ENCODE peak calls at places on chromosomes 13 and 19, in seven cellular contexts. One of them, this sample, is unnamed.

GRCh38 chr13:73335226-73335625 is 276.4 kb downstream of the KLF5 start:
- DNase-seq in SK-N-SH: no peak
- DNase-seq in endothelial cell of umbilical vein: peak; percentile 57
- DNase-seq in mammary epithelial cell: peak; percentile 95
- DNase-seq in PC-3: peak; percentile 90
- DNase-seq in MM.1S: no peak
- DNase-seq in neural progenitor cell: no peak
- DNase-seq in this sample: peak; percentile 55

GRCh38 chr13:75785130-75785529 is 149.0 kb downstream of the LMO7 start:
- DNase-seq in SK-N-SH: no peak
- DNase-seq in endothelial cell of umbilical vein: no peak
- DNase-seq in mammary epithelial cell: no peak
- DNase-seq in PC-3: no peak
- DNase-seq in MM.1S: no peak
- DNase-seq in neural progenitor cell: no peak
- DNase-seq in this sample: no peak

GRCh38 chr19:7125221-7125620 is 55.7 kb downstream of the ZNF557 start:
- DNase-seq in SK-N-SH: no peak
- DNase-seq in endothelial cell of umbilical vein: no peak
- DNase-seq in mammary epithelial cell: no peak
- DNase-seq in PC-3: no peak
- DNase-seq in MM.1S: no peak
- DNase-seq in neural progenitor cell: no peak
- DNase-seq in this sample: no peak

GRCh38 chr13:92833071-92833470 is 393.5 kb upstream of the GPC6 start:
- DNase-seq in SK-N-SH: no peak
- DNase-seq in endothelial cell of umbilical vein: no peak
- DNase-seq in mammary epithelial cell: no peak
- DNase-seq in PC-3: peak; percentile 10
- DNase-seq in MM.1S: no peak
- DNase-seq in neural progenitor cell: no peak
- DNase-seq in this sample: no peak

GRCh38 chr19:3505598-3506383 is at the start of gene FZR1:
- DNase-seq in SK-N-SH: peak; percentile 100
- DNase-seq in endothelial cell of umbilical vein: peak; percentile 98
- DNase-seq in mammary epithelial cell: peak; percentile 98
- DNase-seq in PC-3: peak; percentile 96
- DNase-seq in MM.1S: peak; percentile 100
- DNase-seq in neural progenitor cell: peak; percentile 99
- DNase-seq in this sample: peak; percentile 86

GRCh38 chr19:35773020-35773809 is 2.1 kb upstream of the ARHGAP33 start:
- DNase-seq in SK-N-SH: no peak
- DNase-seq in endothelial cell of umbilical vein: no peak
- DNase-seq in mammary epithelial cell: peak; percentile 51
- DNase-seq in PC-3: no peak
- DNase-seq in MM.1S: no peak
- DNase-seq in neural progenitor cell: no peak
- DNase-seq in this sample: no peak

GRCh38 chr19:23758187-23759074 is at the start of gene ZNF681:
- DNase-seq in SK-N-SH: peak; percentile 85
- DNase-seq in endothelial cell of umbilical vein: peak; percentile 18
- DNase-seq in mammary epithelial cell: peak; percentile 85
- DNase-seq in PC-3: peak; percentile 90
- DNase-seq in MM.1S: peak; percentile 73
- DNase-seq in neural progenitor cell: peak; percentile 93
- DNase-seq in this sample: no peak

GRCh38 chr13:38542601-38543000 is 144.3 kb upstream of the FREM2 start:
- DNase-seq in SK-N-SH: no peak
- DNase-seq in endothelial cell of umbilical vein: no peak
- DNase-seq in mammary epithelial cell: peak; percentile 63
- DNase-seq in PC-3: peak; percentile 62
- DNase-seq in MM.1S: no peak
- DNase-seq in neural progenitor cell: no peak
- DNase-seq in this sample: no peak

GRCh38 chr19:29528946-29529645 is 3.3 kb downstream of the VSTM2B start:
- DNase-seq in SK-N-SH: no peak
- DNase-seq in endothelial cell of umbilical vein: no peak
- DNase-seq in mammary epithelial cell: peak; percentile 2
- DNase-seq in PC-3: no peak
- DNase-seq in MM.1S: no peak
- DNase-seq in neural progenitor cell: peak; percentile 48
- DNase-seq in this sample: no peak

GRCh38 chr19:30669329-30670010 is 297.3 kb downstream of the ZNF536 start:
- DNase-seq in SK-N-SH: peak; percentile 83
- DNase-seq in endothelial cell of umbilical vein: peak; percentile 29
- DNase-seq in mammary epithelial cell: peak; percentile 62
- DNase-seq in PC-3: peak; percentile 39
- DNase-seq in MM.1S: peak; percentile 48
- DNase-seq in neural progenitor cell: peak; percentile 80
- DNase-seq in this sample: no peak

GRCh38 chr13:91740811-91741210 is 342.4 kb downstream of the GPC5 start:
- DNase-seq in SK-N-SH: no peak
- DNase-seq in endothelial cell of umbilical vein: no peak
- DNase-seq in mammary epithelial cell: no peak
- DNase-seq in PC-3: no peak
- DNase-seq in MM.1S: no peak
- DNase-seq in neural progenitor cell: peak; percentile 54
- DNase-seq in this sample: no peak

GRCh38 chr19:38569368-38569983 is 48.3 kb downstream of the MAP4K1 start:
- DNase-seq in SK-N-SH: no peak
- DNase-seq in endothelial cell of umbilical vein: no peak
- DNase-seq in mammary epithelial cell: no peak
- DNase-seq in PC-3: no peak
- DNase-seq in MM.1S: no peak
- DNase-seq in neural progenitor cell: no peak
- DNase-seq in this sample: no peak

GRCh38 chr19:46634045-46634655 is 1.9 kb downstream of the GNG8 start:
- DNase-seq in SK-N-SH: peak; percentile 90
- DNase-seq in endothelial cell of umbilical vein: peak; percentile 75
- DNase-seq in mammary epithelial cell: peak; percentile 85
- DNase-seq in PC-3: peak; percentile 84
- DNase-seq in MM.1S: peak; percentile 89
- DNase-seq in neural progenitor cell: peak; percentile 95
- DNase-seq in this sample: no peak

GRCh38 chr13:98925949-98926348 is 51.9 kb downstream of the DOCK9 start:
- DNase-seq in SK-N-SH: no peak
- DNase-seq in endothelial cell of umbilical vein: no peak
- DNase-seq in mammary epithelial cell: no peak
- DNase-seq in PC-3: no peak
- DNase-seq in MM.1S: no peak
- DNase-seq in neural progenitor cell: no peak
- DNase-seq in this sample: no peak

GRCh38 chr13:62205273-62205672 is 789.6 kb upstream of the PCDH20 start:
- DNase-seq in SK-N-SH: no peak
- DNase-seq in endothelial cell of umbilical vein: no peak
- DNase-seq in mammary epithelial cell: no peak
- DNase-seq in PC-3: no peak
- DNase-seq in MM.1S: no peak
- DNase-seq in neural progenitor cell: no peak
- DNase-seq in this sample: no peak

GRCh38 chr19:8505680-8506401 is 3.4 kb upstream of the PRAM1 start:
- DNase-seq in SK-N-SH: peak; percentile 98
- DNase-seq in endothelial cell of umbilical vein: peak; percentile 68
- DNase-seq in mammary epithelial cell: peak; percentile 52
- DNase-seq in PC-3: peak; percentile 87
- DNase-seq in MM.1S: peak; percentile 55
- DNase-seq in neural progenitor cell: peak; percentile 92
- DNase-seq in this sample: no peak

GRCh38 chr19:27779953-27780352 is 1433.0 kb downstream of the UQCRFS1 start:
- DNase-seq in SK-N-SH: no peak
- DNase-seq in endothelial cell of umbilical vein: no peak
- DNase-seq in mammary epithelial cell: no peak
- DNase-seq in PC-3: no peak
- DNase-seq in MM.1S: no peak
- DNase-seq in neural progenitor cell: no peak
- DNase-seq in this sample: no peak

GRCh38 chr13:100887729-100888151 is 213.1 kb upstream of the TMTC4 start:
- DNase-seq in SK-N-SH: no peak
- DNase-seq in endothelial cell of umbilical vein: peak; percentile 86
- DNase-seq in mammary epithelial cell: no peak
- DNase-seq in PC-3: peak; percentile 52
- DNase-seq in MM.1S: no peak
- DNase-seq in neural progenitor cell: no peak
- DNase-seq in this sample: peak; percentile 1

GRCh38 chr19:3543150-3544053 is 4.4 kb downstream of the TEKTIP1 start:
- DNase-seq in SK-N-SH: no peak
- DNase-seq in endothelial cell of umbilical vein: no peak
- DNase-seq in mammary epithelial cell: no peak
- DNase-seq in PC-3: no peak
- DNase-seq in MM.1S: no peak
- DNase-seq in neural progenitor cell: no peak
- DNase-seq in this sample: no peak

GRCh38 chr13:66501187-66501586 is 728.9 kb downstream of the PCDH9 start:
- DNase-seq in SK-N-SH: no peak
- DNase-seq in endothelial cell of umbilical vein: no peak
- DNase-seq in mammary epithelial cell: peak; percentile 4
- DNase-seq in PC-3: peak; percentile 44
- DNase-seq in MM.1S: no peak
- DNase-seq in neural progenitor cell: no peak
- DNase-seq in this sample: no peak

GRCh38 chr19:13164370-13165090 is 14.3 kb downstream of the IER2 start:
- DNase-seq in SK-N-SH: peak; percentile 84
- DNase-seq in endothelial cell of umbilical vein: peak; percentile 89
- DNase-seq in mammary epithelial cell: peak; percentile 75
- DNase-seq in PC-3: peak; percentile 75
- DNase-seq in MM.1S: no peak
- DNase-seq in neural progenitor cell: peak; percentile 92
- DNase-seq in this sample: no peak

GRCh38 chr13:110004814-110005213 is 218.4 kb upstream of the IRS2 start:
- DNase-seq in SK-N-SH: no peak
- DNase-seq in endothelial cell of umbilical vein: no peak
- DNase-seq in mammary epithelial cell: no peak
- DNase-seq in PC-3: no peak
- DNase-seq in MM.1S: no peak
- DNase-seq in neural progenitor cell: no peak
- DNase-seq in this sample: no peak

GRCh38 chr19:33628921-33629825 is 7.4 kb downstream of the CHST8 start:
- DNase-seq in SK-N-SH: no peak
- DNase-seq in endothelial cell of umbilical vein: no peak
- DNase-seq in mammary epithelial cell: no peak
- DNase-seq in PC-3: no peak
- DNase-seq in MM.1S: no peak
- DNase-seq in neural progenitor cell: no peak
- DNase-seq in this sample: no peak

GRCh38 chr19:752652-753517 is 2.0 kb downstream of the MISP start:
- DNase-seq in SK-N-SH: no peak
- DNase-seq in endothelial cell of umbilical vein: no peak
- DNase-seq in mammary epithelial cell: peak; percentile 70
- DNase-seq in PC-3: peak; percentile 94
- DNase-seq in MM.1S: no peak
- DNase-seq in neural progenitor cell: no peak
- DNase-seq in this sample: no peak

GRCh38 chr13:72151241-72151640 is 284.2 kb upstream of the DACH1 start:
- DNase-seq in SK-N-SH: no peak
- DNase-seq in endothelial cell of umbilical vein: no peak
- DNase-seq in mammary epithelial cell: peak; percentile 51
- DNase-seq in PC-3: peak; percentile 24
- DNase-seq in MM.1S: no peak
- DNase-seq in neural progenitor cell: no peak
- DNase-seq in this sample: peak; percentile 20

GRCh38 chr13:110340812-110341444 is 33.8 kb downstream of the COL4A2 start:
- DNase-seq in SK-N-SH: no peak
- DNase-seq in endothelial cell of umbilical vein: peak; percentile 80
- DNase-seq in mammary epithelial cell: peak; percentile 53
- DNase-seq in PC-3: no peak
- DNase-seq in MM.1S: no peak
- DNase-seq in neural progenitor cell: no peak
- DNase-seq in this sample: no peak

GRCh38 chr13:33015791-33016323 is 366 bp upstream of the KL start:
- DNase-seq in SK-N-SH: no peak
- DNase-seq in endothelial cell of umbilical vein: no peak
- DNase-seq in mammary epithelial cell: no peak
- DNase-seq in PC-3: no peak
- DNase-seq in MM.1S: no peak
- DNase-seq in neural progenitor cell: peak; percentile 45
- DNase-seq in this sample: no peak
- H3K4me3 ChIP-seq in SK-N-SH: no peak overlapping the region
- H3K4me3 ChIP-seq in endothelial cell of umbilical vein: peak overlapping the region; percentile 8
- H3K4me3 ChIP-seq in mammary epithelial cell: no peak overlapping the region
- H3K4me3 ChIP-seq in PC-3: peak overlapping the region; percentile 47
- H3K4me3 ChIP-seq in MM.1S: no peak overlapping the region
- H3K4me3 ChIP-seq in neural progenitor cell: peak overlapping the region; percentile 39
- H3K4me3 ChIP-seq in this sample: no peak overlapping the region

GRCh38 chr19:57720878-57721277 is 6.5 kb downstream of the ZNF671 start:
- DNase-seq in SK-N-SH: no peak
- DNase-seq in endothelial cell of umbilical vein: no peak
- DNase-seq in mammary epithelial cell: no peak
- DNase-seq in PC-3: no peak
- DNase-seq in MM.1S: no peak
- DNase-seq in neural progenitor cell: no peak
- DNase-seq in this sample: no peak
- H3K36me3 ChIP-seq in SK-N-SH: peaks cover 17% of the 10 kb centered on the region
- H3K36me3 ChIP-seq in endothelial cell of umbilical vein: peaks cover 22% of the 10 kb centered on the region
- H3K36me3 ChIP-seq in mammary epithelial cell: peaks cover 15% of the 10 kb centered on the region
- H3K36me3 ChIP-seq in PC-3: peaks cover 51% of the 10 kb centered on the region
- H3K36me3 ChIP-seq in MM.1S: peaks cover 9% of the 10 kb centered on the region
- H3K36me3 ChIP-seq in neural progenitor cell: peaks cover 8% of the 10 kb centered on the region
- H3K36me3 ChIP-seq in this sample: peaks cover 26% of the 10 kb centered on the region

GRCh38 chr13:24252136-24252535 is 57.2 kb upstream of the C1QTNF9 start:
- DNase-seq in SK-N-SH: no peak
- DNase-seq in endothelial cell of umbilical vein: no peak
- DNase-seq in mammary epithelial cell: no peak
- DNase-seq in PC-3: no peak
- DNase-seq in MM.1S: no peak
- DNase-seq in neural progenitor cell: no peak
- DNase-seq in this sample: no peak

GRCh38 chr13:24253520-24254150 is 55.7 kb upstream of the C1QTNF9 start:
- DNase-seq in SK-N-SH: no peak
- DNase-seq in endothelial cell of umbilical vein: no peak
- DNase-seq in mammary epithelial cell: no peak
- DNase-seq in PC-3: no peak
- DNase-seq in MM.1S: no peak
- DNase-seq in neural progenitor cell: no peak
- DNase-seq in this sample: no peak

GRCh38 chr13:24251525-24251924 is 57.9 kb upstream of the C1QTNF9 start:
- DNase-seq in SK-N-SH: no peak
- DNase-seq in endothelial cell of umbilical vein: no peak
- DNase-seq in mammary epithelial cell: no peak
- DNase-seq in PC-3: no peak
- DNase-seq in MM.1S: no peak
- DNase-seq in neural progenitor cell: no peak
- DNase-seq in this sample: no peak

GRCh38 chr13:24249586-24249985 is 59.8 kb upstream of the C1QTNF9 start:
- DNase-seq in SK-N-SH: no peak
- DNase-seq in endothelial cell of umbilical vein: no peak
- DNase-seq in mammary epithelial cell: no peak
- DNase-seq in PC-3: no peak
- DNase-seq in MM.1S: no peak
- DNase-seq in neural progenitor cell: no peak
- DNase-seq in this sample: no peak

GRCh38 chr13:24254151-24254810 is 55.1 kb upstream of the C1QTNF9 start:
- DNase-seq in SK-N-SH: no peak
- DNase-seq in endothelial cell of umbilical vein: no peak
- DNase-seq in mammary epithelial cell: no peak
- DNase-seq in PC-3: no peak
- DNase-seq in MM.1S: no peak
- DNase-seq in neural progenitor cell: no peak
- DNase-seq in this sample: no peak
- H3K9ac ChIP-seq in SK-N-SH: no peak overlapping the region
- H3K9ac ChIP-seq in endothelial cell of umbilical vein: no peak overlapping the region
- H3K9ac ChIP-seq in mammary epithelial cell: no peak overlapping the region
- H3K9ac ChIP-seq in PC-3: no peak overlapping the region
- H3K9ac ChIP-seq in MM.1S: no peak overlapping the region
- H3K9ac ChIP-seq in neural progenitor cell: no peak overlapping the region
- H3K9ac ChIP-seq in this sample: no peak overlapping the region

GRCh38 chr13:37486171-37486661 is 112.4 kb downstream of the POSTN start:
- DNase-seq in SK-N-SH: no peak
- DNase-seq in endothelial cell of umbilical vein: peak; percentile 26
- DNase-seq in mammary epithelial cell: no peak
- DNase-seq in PC-3: no peak
- DNase-seq in MM.1S: no peak
- DNase-seq in neural progenitor cell: no peak
- DNase-seq in this sample: no peak
- H3K4me3 ChIP-seq in SK-N-SH: peak overlapping the region; percentile 14
- H3K4me3 ChIP-seq in endothelial cell of umbilical vein: no peak overlapping the region
- H3K4me3 ChIP-seq in mammary epithelial cell: no peak overlapping the region
- H3K4me3 ChIP-seq in PC-3: no peak overlapping the region
- H3K4me3 ChIP-seq in MM.1S: no peak overlapping the region
- H3K4me3 ChIP-seq in neural progenitor cell: no peak overlapping the region
- H3K4me3 ChIP-seq in this sample: no peak overlapping the region